ENCODE peak calls at places on chromosomes 16 and 17, in four cellular contexts. Y, P, Z and X are unnamed samples.

GRCh38 chr17:54153423-54153822 is 330.7 kb downstream of the KIF2B start:
- DNase-seq in Y (no peak), P (no peak), Z (no peak), X (no peak)

GRCh38 chr16:1744338-1744840 is 27.0 kb downstream of the NME3 start:
- DNase-seq in Y (no peak), P (no peak), Z (no peak), X (no peak)

GRCh38 chr16:51133691-51134090 is 17.4 kb downstream of the SALL1 start:
- DNase-seq in Y (no peak), P (no peak), Z (no peak), X (no peak)

GRCh38 chr16:78654929-78655328 is 555.5 kb downstream of the WWOX start:
- DNase-seq in Y (no peak), P (no peak), Z (no peak), X (no peak)

GRCh38 chr17:17305282-17305801 is 2.2 kb downstream of the NT5M start:
- DNase-seq in Y (peak), P (no peak), Z (no peak), X (no peak)

GRCh38 chr17:59335685-59336084 is 4.2 kb downstream of the YPEL2 start:
- DNase-seq in Y (no peak), P (no peak), Z (no peak), X (no peak)

GRCh38 chr17:69335018-69335417 is 8.1 kb upstream of the ABCA5 start:
- DNase-seq in Y (no peak), P (no peak), Z (peak), X (no peak)

GRCh38 chr17:57987582-57988300 is at the start of gene VEZF1:
- DNase-seq in Y (no peak), P (peak), Z (peak), X (peak)

GRCh38 chr17:19284005-19284959 is 47.1 kb downstream of the EPN2 start:
- DNase-seq in Y (no peak), P (no peak), Z (no peak), X (no peak)

DNA sequence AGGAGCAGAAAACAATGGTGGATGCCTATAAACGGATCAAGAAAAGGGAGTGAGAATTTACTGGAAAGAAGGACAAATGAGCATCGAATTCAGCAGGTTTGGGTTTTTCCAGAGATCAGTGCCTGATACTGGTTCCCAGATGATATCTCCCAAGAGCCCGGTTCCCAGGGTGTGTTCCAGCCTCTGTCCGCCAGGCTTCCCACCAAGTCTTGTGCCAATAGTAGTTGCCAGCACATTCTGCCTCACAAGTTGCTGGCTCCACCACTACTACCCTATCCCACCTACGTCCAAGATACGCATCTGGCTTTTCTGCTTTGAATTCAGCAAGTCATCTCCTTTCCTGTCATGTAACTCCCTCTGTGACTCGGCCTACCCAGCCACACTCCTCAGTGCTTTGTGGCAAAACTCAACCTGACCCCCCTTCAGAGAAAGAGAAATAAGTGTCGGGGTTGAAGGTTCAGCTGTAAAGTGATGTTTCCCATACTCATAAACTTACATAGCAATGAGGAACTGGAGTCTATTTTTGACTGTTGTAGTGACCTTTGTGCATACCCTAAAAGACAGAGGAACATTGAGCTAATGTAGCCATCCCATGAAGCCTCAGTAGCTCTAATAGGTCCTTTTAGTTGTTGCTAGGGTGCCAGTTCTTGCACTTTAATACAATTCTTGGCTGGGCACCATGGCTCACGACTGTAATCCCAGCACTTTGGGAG is 277.0 kb downstream of the IRX3 start:
- DNase-seq in Y (no peak), P (no peak), Z (no peak), X (no peak)
- H3K27ac ChIP-seq in Y (no peak), P (peak), Z (no peak), X (no peak)

GRCh38 chr17:35315283-35315682 is 58.1 kb downstream of the SLFN11 start:
- DNase-seq in Y (no peak), P (no peak), Z (peak), X (no peak)
- H3K27ac ChIP-seq in Y (no peak), P (peak), Z (no peak), X (no peak)

GRCh38 chr17:41813039-41813680 is 356 bp downstream of the FKBP10 start:
- DNase-seq in Y (no peak), P (no peak), Z (no peak), X (no peak)
- H3K27ac ChIP-seq in Y (no peak), P (peak), Z (peak), X (no peak)

GRCh38 chr17:79034931-79035485 is 11.0 kb downstream of the C1QTNF1 start:
- DNase-seq in Y (no peak), P (no peak), Z (no peak), X (no peak)

GRCh38 chr17:79036181-79036580 is 12.2 kb downstream of the C1QTNF1 start:
- DNase-seq in Y (no peak), P (no peak), Z (no peak), X (no peak)

GRCh38 chr17:79038545-79039135 is 14.7 kb downstream of the C1QTNF1 start:
- DNase-seq in Y (no peak), P (no peak), Z (peak), X (no peak)

GRCh38 chr17:79035686-79036085 is 11.7 kb downstream of the C1QTNF1 start:
- DNase-seq in Y (no peak), P (no peak), Z (no peak), X (no peak)

DNA sequence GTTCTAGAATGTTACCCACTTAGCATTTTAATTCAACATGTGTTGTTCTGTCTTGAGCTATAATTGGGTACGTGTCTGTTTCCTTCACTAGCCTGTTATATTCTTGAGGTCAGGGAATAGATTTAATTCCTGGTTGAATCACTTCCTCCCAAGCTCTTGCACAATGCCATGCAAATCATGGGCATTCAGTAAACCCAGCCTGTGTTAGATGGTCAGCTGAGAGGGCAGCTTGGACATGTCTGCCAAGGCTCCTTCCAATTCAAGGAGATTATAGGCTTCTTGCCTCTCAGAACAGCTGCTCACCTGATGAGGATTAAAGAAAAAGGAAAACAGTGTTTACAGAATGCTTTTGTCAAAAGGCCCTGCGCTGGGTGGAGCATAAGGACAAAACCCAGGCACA is 12.6 kb downstream of the C1QTNF1 start:
- DNase-seq in Y (no peak), P (no peak), Z (peak), X (no peak)
- H3K27ac ChIP-seq in Y (no peak), P (peak), Z (no peak), X (no peak)

GRCh38 chr16:57899771-57900661 is 70.9 kb downstream of the CNGB1 start:
- DNase-seq in Y (peak), P (peak), Z (peak), X (peak)
- H3K27ac ChIP-seq in Y (no peak), P (no peak), Z (no peak), X (no peak)

GRCh38 chr16:10753670-10754069 is 10.0 kb downstream of the NUBP1 start:
- DNase-seq in Y (no peak), P (no peak), Z (no peak), X (no peak)
- H3K27ac ChIP-seq in Y (no peak), P (no peak), Z (no peak), X (no peak)

DNA sequence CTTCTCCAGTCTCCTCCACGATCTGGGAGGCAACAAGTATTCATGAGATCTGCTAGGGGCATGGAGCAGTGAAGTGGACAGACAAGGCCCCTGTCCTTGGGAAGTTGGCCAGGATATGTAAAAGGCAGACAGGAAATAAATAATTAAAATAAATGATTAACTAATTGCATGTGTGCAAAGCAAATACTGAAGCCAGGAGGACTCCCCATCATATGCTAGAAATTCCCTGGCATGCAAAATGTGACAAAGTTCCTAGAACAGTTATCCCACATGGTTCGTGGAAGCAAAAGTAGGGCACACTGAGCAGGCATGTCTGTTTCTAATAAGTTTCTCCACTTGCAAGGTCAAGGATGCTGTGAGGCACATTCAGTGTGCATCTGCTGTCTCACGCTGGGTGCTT is 86.8 kb downstream of the CDYL2 start:
- DNase-seq in Y (no peak), P (no peak), Z (no peak), X (no peak)
- H3K27ac ChIP-seq in Y (no peak), P (no peak), Z (no peak), X (no peak)